ENCODE peak calls at places on chromosomes 2 and 18, in five cellular contexts. One of them, this sample, is unnamed.

GRCh38 chr2:31384771-31385276 is 29.7 kb downstream of the XDH start:
- DNase-seq in SW480: peak
- DNase-seq in iPS-NIHi11: no peak
- DNase-seq in AG04450: peak
- DNase-seq in cardiac muscle cell: peak
- DNase-seq in this sample: peak

GRCh38 chr2:183033951-183034350 is 4.3 kb downstream of the NCKAP1 start:
- DNase-seq in SW480: no peak
- DNase-seq in AG04450: no peak
- DNase-seq in cardiac muscle cell: no peak
- DNase-seq in iPS-NIHi11: no peak
- DNase-seq in this sample: no peak

GRCh38 chr2:33104052-33104623 is 157.4 kb downstream of the LTBP1 start:
- DNase-seq in AG04450: no peak
- DNase-seq in SW480: no peak
- DNase-seq in iPS-NIHi11: no peak
- DNase-seq in cardiac muscle cell: peak
- DNase-seq in this sample: peak

GRCh38 chr2:126761981-126762878 is 106.3 kb downstream of the GYPC start:
- DNase-seq in iPS-NIHi11: no peak
- DNase-seq in cardiac muscle cell: no peak
- DNase-seq in AG04450: no peak
- DNase-seq in SW480: no peak
- DNase-seq in this sample: no peak

GRCh38 chr2:120758181-120759048 is 22.7 kb downstream of the GLI2 start:
- DNase-seq in SW480: no peak
- DNase-seq in AG04450: peak
- DNase-seq in iPS-NIHi11: peak
- DNase-seq in cardiac muscle cell: peak
- DNase-seq in this sample: peak

GRCh38 chr2:223941579-223942277 is 3.4 kb downstream of the WDFY1 start:
- DNase-seq in iPS-NIHi11: no peak
- DNase-seq in SW480: no peak
- DNase-seq in AG04450: no peak
- DNase-seq in cardiac muscle cell: peak
- DNase-seq in this sample: peak

GRCh38 chr2:238528953-238529781 is 102.4 kb downstream of the ASB1 start:
- DNase-seq in AG04450: peak
- DNase-seq in SW480: peak
- DNase-seq in iPS-NIHi11: no peak
- DNase-seq in cardiac muscle cell: peak
- DNase-seq in this sample: peak

GRCh38 chr2:25618676-25619075 is 54.7 kb downstream of the DTNB start:
- DNase-seq in cardiac muscle cell: peak
- DNase-seq in AG04450: no peak
- DNase-seq in iPS-NIHi11: no peak
- DNase-seq in SW480: peak
- DNase-seq in this sample: peak

GRCh38 chr2:70570041-70570661 is 16.5 kb upstream of the TGFA start:
- DNase-seq in SW480: peak
- DNase-seq in AG04450: no peak
- DNase-seq in iPS-NIHi11: peak
- DNase-seq in cardiac muscle cell: peak
- DNase-seq in this sample: peak

GRCh38 chr2:98555681-98556080 is 52.6 kb downstream of the COA5 start:
- DNase-seq in SW480: no peak
- DNase-seq in cardiac muscle cell: no peak
- DNase-seq in iPS-NIHi11: no peak
- DNase-seq in AG04450: no peak
- DNase-seq in this sample: no peak

GRCh38 chr18:55396267-55396905 is 191.6 kb downstream of the TCF4 start:
- DNase-seq in cardiac muscle cell: no peak
- DNase-seq in iPS-NIHi11: no peak
- DNase-seq in SW480: no peak
- DNase-seq in AG04450: no peak
- DNase-seq in this sample: no peak

GRCh38 chr18:34224423-34225217 is at the start of gene NOL4:
- DNase-seq in SW480: peak
- DNase-seq in iPS-NIHi11: peak
- DNase-seq in AG04450: no peak
- DNase-seq in cardiac muscle cell: peak
- DNase-seq in this sample: peak

GRCh38 chr2:237998530-237998929 is 31.7 kb downstream of the UBE2F start:
- DNase-seq in SW480: no peak
- DNase-seq in cardiac muscle cell: peak
- DNase-seq in iPS-NIHi11: no peak
- DNase-seq in AG04450: no peak
- DNase-seq in this sample: peak

GRCh38 chr2:182220318-182220717 is 206.5 kb downstream of the PDE1A start:
- DNase-seq in SW480: no peak
- DNase-seq in cardiac muscle cell: no peak
- DNase-seq in AG04450: no peak
- DNase-seq in iPS-NIHi11: no peak
- DNase-seq in this sample: no peak

GRCh38 chr2:128316777-128317185 is 1.9 kb downstream of the HS6ST1 start:
- DNase-seq in iPS-NIHi11: peak
- DNase-seq in SW480: no peak
- DNase-seq in AG04450: no peak
- DNase-seq in cardiac muscle cell: no peak
- DNase-seq in this sample: no peak

GRCh38 chr2:107721178-107721577 is 105.5 kb upstream of the RGPD4 start:
- DNase-seq in SW480: no peak
- DNase-seq in cardiac muscle cell: no peak
- DNase-seq in AG04450: no peak
- DNase-seq in iPS-NIHi11: no peak
- DNase-seq in this sample: no peak

GRCh38 chr18:79926715-79927596 is 24.5 kb downstream of the SLC66A2 start:
- DNase-seq in SW480: no peak
- DNase-seq in cardiac muscle cell: no peak
- DNase-seq in iPS-NIHi11: no peak
- DNase-seq in AG04450: no peak
- DNase-seq in this sample: peak

GRCh38 chr2:23009545-23010149 is 375.3 kb upstream of the KLHL29 start:
- DNase-seq in AG04450: no peak
- DNase-seq in SW480: no peak
- DNase-seq in cardiac muscle cell: peak
- DNase-seq in iPS-NIHi11: no peak
- DNase-seq in this sample: peak